ENCODE peak calls at places on chromosomes 3 and 15, in nine cellular contexts. One of them, this sample, is unnamed.

GRCh38 chr15:62782100-62782791 is 260.3 kb upstream of the TPM1 start:
- DNase-seq in GM12878: no peak
- DNase-seq in stomach: peak
- DNase-seq in fibroblast of mammary gland: peak
- DNase-seq in astrocyte of the cerebellum: peak
- DNase-seq in suprapubic skin: no peak
- DNase-seq in fibroblast of lung: peak
- DNase-seq in breast epithelium: peak
- DNase-seq in osteoblast: peak
- DNase-seq in this sample: peak

GRCh38 chr15:47813985-47814384 is 96.7 kb downstream of the SEMA6D start:
- DNase-seq in fibroblast of lung: no peak
- DNase-seq in fibroblast of mammary gland: no peak
- DNase-seq in stomach: no peak
- DNase-seq in astrocyte of the cerebellum: no peak
- DNase-seq in GM12878: peak
- DNase-seq in breast epithelium: no peak
- DNase-seq in osteoblast: no peak
- DNase-seq in suprapubic skin: no peak
- DNase-seq in this sample: no peak

GRCh38 chr15:81293728-81294500 is 30.0 kb downstream of the STARD5 start:
- DNase-seq in stomach: peak
- DNase-seq in osteoblast: no peak
- DNase-seq in suprapubic skin: no peak
- DNase-seq in fibroblast of lung: no peak
- DNase-seq in GM12878: peak
- DNase-seq in fibroblast of mammary gland: no peak
- DNase-seq in breast epithelium: no peak
- DNase-seq in astrocyte of the cerebellum: no peak
- DNase-seq in this sample: no peak

GRCh38 chr3:147406255-147407023 is at the start of gene ZIC4:
- DNase-seq in fibroblast of mammary gland: no peak
- DNase-seq in fibroblast of lung: no peak
- DNase-seq in GM12878: no peak
- DNase-seq in astrocyte of the cerebellum: no peak
- DNase-seq in stomach: no peak
- DNase-seq in osteoblast: peak
- DNase-seq in breast epithelium: no peak
- DNase-seq in suprapubic skin: no peak
- DNase-seq in this sample: no peak

GRCh38 chr3:42518800-42519567 is 16.5 kb downstream of the VIPR1 start:
- DNase-seq in breast epithelium: no peak
- DNase-seq in fibroblast of mammary gland: no peak
- DNase-seq in GM12878: no peak
- DNase-seq in astrocyte of the cerebellum: no peak
- DNase-seq in stomach: no peak
- DNase-seq in osteoblast: no peak
- DNase-seq in fibroblast of lung: no peak
- DNase-seq in suprapubic skin: no peak
- DNase-seq in this sample: no peak

GRCh38 chr3:27556854-27557253 is 72.7 kb upstream of the SLC4A7 start:
- DNase-seq in fibroblast of mammary gland: peak
- DNase-seq in GM12878: no peak
- DNase-seq in breast epithelium: no peak
- DNase-seq in astrocyte of the cerebellum: no peak
- DNase-seq in osteoblast: peak
- DNase-seq in fibroblast of lung: peak
- DNase-seq in suprapubic skin: no peak
- DNase-seq in stomach: no peak
- DNase-seq in this sample: peak

GRCh38 chr3:160629491-160629890 is 47.5 kb upstream of the ARL14 start:
- DNase-seq in stomach: no peak
- DNase-seq in breast epithelium: no peak
- DNase-seq in GM12878: no peak
- DNase-seq in suprapubic skin: no peak
- DNase-seq in astrocyte of the cerebellum: no peak
- DNase-seq in fibroblast of mammary gland: no peak
- DNase-seq in osteoblast: no peak
- DNase-seq in fibroblast of lung: peak
- DNase-seq in this sample: no peak

GRCh38 chr15:99467861-99468460 is 97.8 kb upstream of the MEF2A start:
- DNase-seq in osteoblast: no peak
- DNase-seq in breast epithelium: no peak
- DNase-seq in astrocyte of the cerebellum: no peak
- DNase-seq in stomach: no peak
- DNase-seq in GM12878: no peak
- DNase-seq in suprapubic skin: no peak
- DNase-seq in fibroblast of lung: peak
- DNase-seq in fibroblast of mammary gland: peak
- DNase-seq in this sample: no peak

GRCh38 chr3:193767353-193768068 is 174.5 kb downstream of the OPA1 start:
- DNase-seq in breast epithelium: no peak
- DNase-seq in astrocyte of the cerebellum: no peak
- DNase-seq in suprapubic skin: no peak
- DNase-seq in fibroblast of mammary gland: no peak
- DNase-seq in stomach: no peak
- DNase-seq in osteoblast: no peak
- DNase-seq in fibroblast of lung: no peak
- DNase-seq in GM12878: no peak
- DNase-seq in this sample: no peak

GRCh38 chr15:85582076-85582718 is 201.8 kb downstream of the AKAP13 start:
- DNase-seq in stomach: peak
- DNase-seq in GM12878: peak
- DNase-seq in breast epithelium: no peak
- DNase-seq in osteoblast: no peak
- DNase-seq in astrocyte of the cerebellum: no peak
- DNase-seq in fibroblast of mammary gland: peak
- DNase-seq in fibroblast of lung: peak
- DNase-seq in suprapubic skin: no peak
- DNase-seq in this sample: peak

GRCh38 chr3:56389213-56389830 is 78.9 kb downstream of the ERC2 start:
- DNase-seq in suprapubic skin: no peak
- DNase-seq in stomach: no peak
- DNase-seq in GM12878: no peak
- DNase-seq in fibroblast of mammary gland: no peak
- DNase-seq in osteoblast: no peak
- DNase-seq in fibroblast of lung: peak
- DNase-seq in breast epithelium: no peak
- DNase-seq in astrocyte of the cerebellum: no peak
- DNase-seq in this sample: no peak

GRCh38 chr15:72968531-72968922 is 83.7 kb upstream of the NEO1 start:
- DNase-seq in GM12878: no peak
- DNase-seq in astrocyte of the cerebellum: no peak
- DNase-seq in breast epithelium: no peak
- DNase-seq in fibroblast of lung: no peak
- DNase-seq in stomach: peak
- DNase-seq in fibroblast of mammary gland: no peak
- DNase-seq in osteoblast: no peak
- DNase-seq in suprapubic skin: no peak
- DNase-seq in this sample: peak

GRCh38 chr3:13105851-13106250 is 32.6 kb upstream of the IQSEC1 start:
- DNase-seq in suprapubic skin: no peak
- DNase-seq in stomach: no peak
- DNase-seq in fibroblast of lung: no peak
- DNase-seq in astrocyte of the cerebellum: no peak
- DNase-seq in breast epithelium: no peak
- DNase-seq in fibroblast of mammary gland: no peak
- DNase-seq in osteoblast: peak
- DNase-seq in GM12878: no peak
- DNase-seq in this sample: no peak
- TF ChIP-seq CTCF in suprapubic skin: no peak
- TF ChIP-seq CTCF in stomach: no peak
- TF ChIP-seq CTCF in fibroblast of lung: no peak
- TF ChIP-seq CTCF in astrocyte of the cerebellum: no peak
- TF ChIP-seq CTCF in breast epithelium: no peak
- TF ChIP-seq CTCF in fibroblast of mammary gland: no peak
- TF ChIP-seq CTCF in osteoblast: no peak
- TF ChIP-seq CTCF in GM12878: no peak
- TF ChIP-seq CTCF in this sample: no peak

DNA sequence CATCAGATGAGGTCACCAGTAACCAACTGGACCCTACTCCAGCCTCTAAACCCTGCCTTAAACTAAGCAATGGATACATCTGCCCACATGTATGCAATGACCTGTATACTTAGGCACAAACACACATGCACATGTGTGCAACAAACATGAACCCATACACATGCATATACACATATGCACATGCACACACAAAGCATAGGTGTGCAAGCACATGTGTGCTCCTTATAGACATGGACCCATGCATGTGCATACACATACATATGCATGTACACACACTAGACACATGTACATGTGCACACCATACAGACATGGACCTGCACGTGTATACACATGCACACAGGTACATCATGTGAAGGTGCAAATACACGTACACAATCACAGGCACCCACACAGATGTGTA is 8.6 kb upstream of the TRH start:
- DNase-seq in breast epithelium: no peak
- DNase-seq in suprapubic skin: no peak
- DNase-seq in osteoblast: no peak
- DNase-seq in astrocyte of the cerebellum: no peak
- DNase-seq in fibroblast of mammary gland: no peak
- DNase-seq in stomach: no peak
- DNase-seq in fibroblast of lung: no peak
- DNase-seq in GM12878: no peak
- DNase-seq in this sample: no peak
- H3K4me3 ChIP-seq in breast epithelium: no peak
- H3K4me3 ChIP-seq in suprapubic skin: no peak
- H3K4me3 ChIP-seq in osteoblast: no peak
- H3K4me3 ChIP-seq in astrocyte of the cerebellum: no peak
- H3K4me3 ChIP-seq in fibroblast of mammary gland: no peak
- H3K4me3 ChIP-seq in stomach: no peak
- H3K4me3 ChIP-seq in fibroblast of lung: no peak
- H3K4me3 ChIP-seq in GM12878: no peak
- H3K4me3 ChIP-seq in this sample: no peak

DNA sequence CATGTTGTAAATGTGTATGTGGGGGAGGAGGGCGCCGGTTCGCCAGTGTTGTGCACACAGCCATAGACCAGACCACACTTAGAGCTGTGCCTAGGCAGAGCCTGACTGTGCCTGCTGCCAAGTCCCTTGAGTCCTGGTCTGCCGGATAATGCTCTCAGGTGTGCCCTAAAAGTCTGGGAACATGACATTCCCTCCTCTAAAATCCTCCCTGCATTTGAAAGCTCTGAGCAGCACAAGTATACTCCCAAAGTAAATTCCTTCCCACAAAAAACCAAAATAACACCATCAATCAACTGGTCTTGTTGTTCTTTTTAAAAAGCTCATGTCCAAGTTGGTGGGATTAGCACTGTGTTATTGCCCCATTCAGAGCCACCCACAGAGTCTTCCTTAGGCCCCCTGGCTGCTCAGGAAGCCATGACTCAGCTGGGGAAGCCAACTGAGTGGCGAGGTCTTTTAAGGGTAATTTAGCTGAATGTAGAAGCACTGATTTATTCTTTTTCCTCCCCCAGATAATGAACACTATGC is 147.8 kb upstream of the MCTP2 start:
- DNase-seq in GM12878: no peak
- DNase-seq in osteoblast: no peak
- DNase-seq in astrocyte of the cerebellum: peak
- DNase-seq in suprapubic skin: no peak
- DNase-seq in fibroblast of mammary gland: peak
- DNase-seq in fibroblast of lung: peak
- DNase-seq in breast epithelium: no peak
- DNase-seq in stomach: no peak
- DNase-seq in this sample: peak
- TF ChIP-seq CTCF in GM12878: no peak
- TF ChIP-seq CTCF in osteoblast: no peak
- TF ChIP-seq CTCF in astrocyte of the cerebellum: peak
- TF ChIP-seq CTCF in suprapubic skin: no peak
- TF ChIP-seq CTCF in fibroblast of mammary gland: peak
- TF ChIP-seq CTCF in fibroblast of lung: no peak
- TF ChIP-seq CTCF in breast epithelium: no peak
- TF ChIP-seq CTCF in stomach: no peak
- TF ChIP-seq CTCF in this sample: no peak

GRCh38 chr15:32028921-32029320 is 1.4 kb upstream of the CHRNA7 start:
- DNase-seq in fibroblast of lung: no peak
- DNase-seq in astrocyte of the cerebellum: no peak
- DNase-seq in osteoblast: no peak
- DNase-seq in fibroblast of mammary gland: no peak
- DNase-seq in breast epithelium: no peak
- DNase-seq in stomach: no peak
- DNase-seq in suprapubic skin: no peak
- DNase-seq in GM12878: no peak
- DNase-seq in this sample: no peak

GRCh38 chr15:32033186-32033890 is 3.0 kb downstream of the CHRNA7 start:
- DNase-seq in breast epithelium: no peak
- DNase-seq in astrocyte of the cerebellum: no peak
- DNase-seq in fibroblast of mammary gland: no peak
- DNase-seq in fibroblast of lung: no peak
- DNase-seq in stomach: peak
- DNase-seq in GM12878: no peak
- DNase-seq in osteoblast: no peak
- DNase-seq in suprapubic skin: no peak
- DNase-seq in this sample: no peak

GRCh38 chr15:32030795-32031194 is 480 bp downstream of the CHRNA7 start:
- DNase-seq in fibroblast of mammary gland: no peak
- DNase-seq in astrocyte of the cerebellum: no peak
- DNase-seq in fibroblast of lung: no peak
- DNase-seq in GM12878: no peak
- DNase-seq in breast epithelium: no peak
- DNase-seq in stomach: no peak
- DNase-seq in osteoblast: peak
- DNase-seq in suprapubic skin: no peak
- DNase-seq in this sample: no peak

GRCh38 chr15:32029409-32029861 is 880 bp upstream of the CHRNA7 start:
- DNase-seq in stomach: peak
- DNase-seq in breast epithelium: no peak
- DNase-seq in fibroblast of lung: no peak
- DNase-seq in suprapubic skin: no peak
- DNase-seq in astrocyte of the cerebellum: no peak
- DNase-seq in fibroblast of mammary gland: no peak
- DNase-seq in GM12878: no peak
- DNase-seq in osteoblast: peak
- DNase-seq in this sample: peak

GRCh38 chr15:32029862-32030781 is at the start of gene CHRNA7:
- DNase-seq in GM12878: no peak
- DNase-seq in fibroblast of mammary gland: peak
- DNase-seq in osteoblast: peak
- DNase-seq in fibroblast of lung: peak
- DNase-seq in breast epithelium: no peak
- DNase-seq in suprapubic skin: no peak
- DNase-seq in astrocyte of the cerebellum: peak
- DNase-seq in stomach: peak
- DNase-seq in this sample: peak
- H3K4me3 ChIP-seq in GM12878: no peak
- H3K4me3 ChIP-seq in fibroblast of mammary gland: no peak
- H3K4me3 ChIP-seq in osteoblast: no peak
- H3K4me3 ChIP-seq in fibroblast of lung: peak
- H3K4me3 ChIP-seq in breast epithelium: peak
- H3K4me3 ChIP-seq in suprapubic skin: peak
- H3K4me3 ChIP-seq in astrocyte of the cerebellum: peak
- H3K4me3 ChIP-seq in stomach: peak
- H3K4me3 ChIP-seq in this sample: peak

GRCh38 chr3:155646128-155646527 is 98.7 kb downstream of the PLCH1 start:
- DNase-seq in fibroblast of lung: no peak
- DNase-seq in breast epithelium: no peak
- DNase-seq in suprapubic skin: no peak
- DNase-seq in astrocyte of the cerebellum: no peak
- DNase-seq in fibroblast of mammary gland: no peak
- DNase-seq in osteoblast: no peak
- DNase-seq in stomach: no peak
- DNase-seq in GM12878: no peak
- DNase-seq in this sample: no peak
- TF ChIP-seq CTCF in fibroblast of lung: no peak
- TF ChIP-seq CTCF in breast epithelium: no peak
- TF ChIP-seq CTCF in suprapubic skin: no peak
- TF ChIP-seq CTCF in astrocyte of the cerebellum: no peak
- TF ChIP-seq CTCF in fibroblast of mammary gland: no peak
- TF ChIP-seq CTCF in osteoblast: no peak
- TF ChIP-seq CTCF in stomach: no peak
- TF ChIP-seq CTCF in GM12878: no peak
- TF ChIP-seq CTCF in this sample: no peak